ENCODE peak calls at places on chromosomes 5 and 9, in six cellular contexts. R is ovary, E is prostate gland, V is left ventricle myocardium inferior, C is MM.1S, U is fibroblast of lung. N is an unnamed sample. For H3K27me3, the result is how much of the 10 kb centered on the place peaks cover.

GRCh38 chr5:45385321-45386058 is 310.7 kb downstream of the HCN1 start:
- DNase-seq in R (no peak), E (no peak), V (no peak), C (no peak), U (peak), N (no peak)

GRCh38 chr5:35785601-35786085 is 71.0 kb upstream of the IL7R start:
- DNase-seq in R (no peak), E (no peak), V (no peak), C (no peak), U (no peak), N (no peak)

GRCh38 chr9:123326662-123327093 is 29.3 kb upstream of the CRB2 start:
- DNase-seq in R (no peak), E (no peak), V (no peak), C (peak), U (peak), N (peak)

GRCh38 chr9:137919649-137920101 is 42.1 kb downstream of the CACNA1B start:
- DNase-seq in R (no peak), E (no peak), V (no peak), C (no peak), U (no peak), N (no peak)

GRCh38 chr5:159764283-159764927 is 151.9 kb upstream of the ADRA1B start:
- DNase-seq in R (no peak), E (no peak), V (no peak), C (no peak), U (peak), N (no peak)

GRCh38 chr9:94853887-94854286 is 127.4 kb downstream of the AOPEP start:
- DNase-seq in R (no peak), E (no peak), V (no peak), C (no peak), U (no peak), N (no peak)

GRCh38 chr5:140134277-140134935 is 8.7 kb downstream of the IGIP start:
- DNase-seq in R (no peak), E (no peak), V (no peak), C (no peak), U (no peak), N (no peak)

GRCh38 chr9:3906437-3907213 is 380.8 kb upstream of the RFX3 start:
- DNase-seq in R (no peak), E (no peak), V (no peak), C (no peak), U (peak), N (no peak)

GRCh38 chr5:19241690-19242089 is 746.3 kb downstream of the CDH18 start:
- DNase-seq in R (no peak), E (no peak), V (no peak), C (no peak), U (no peak), N (no peak)

GRCh38 chr9:16029056-16029615 is 476.3 kb downstream of the CCDC171 start:
- DNase-seq in R (no peak), E (no peak), V (no peak), C (no peak), U (peak), N (no peak)

GRCh38 chr9:130499804-130500263 is 55.1 kb downstream of the ASS1 start:
- DNase-seq in R (no peak), E (peak), V (no peak), C (no peak), U (no peak), N (no peak)

GRCh38 chr5:157303667-157304327 is 37.9 kb downstream of the CYFIP2 start:
- DNase-seq in R (no peak), E (no peak), V (peak), C (no peak), U (no peak), N (no peak)

GRCh38 chr9:78745331-78745730 is 448.4 kb downstream of the PSAT1 start:
- DNase-seq in R (no peak), E (no peak), V (no peak), C (no peak), U (no peak), N (no peak)

GRCh38 chr9:136668983-136669790 is 6.5 kb downstream of the EGFL7 start:
- DNase-seq in R (no peak), E (no peak), V (no peak), C (no peak), U (no peak), N (no peak)

GRCh38 chr9:114177423-114178064 is 22.2 kb downstream of the COL27A1 start:
- DNase-seq in R (no peak), E (no peak), V (no peak), C (no peak), U (peak), N (no peak)

GRCh38 chr5:43432486-43433365 is 20.5 kb upstream of the CCL28 start:
- DNase-seq in R (no peak), E (peak), V (peak), C (no peak), U (peak), N (no peak)

GRCh38 chr9:91379461-91379860 is 17.7 kb upstream of the AUH start:
- DNase-seq in R (no peak), E (no peak), V (no peak), C (no peak), U (no peak), N (no peak)

GRCh38 chr5:1152771-1153282 is 41.0 kb upstream of the SLC12A7 start:
- DNase-seq in R (no peak), E (peak), V (no peak), C (no peak), U (no peak), N (no peak)

GRCh38 chr5:133202066-133202665 is 150.4 kb downstream of the HSPA4 start:
- DNase-seq in R (no peak), E (no peak), V (no peak), C (no peak), U (no peak), N (no peak)

GRCh38 chr9:136881691-136882108 is 4.6 kb upstream of the TRAF2 start:
- DNase-seq in R (no peak), E (no peak), V (no peak), C (peak), U (peak), N (peak)

GRCh38 chr5:78666041-78666444 is 17.5 kb upstream of the LHFPL2 start:
- DNase-seq in R (no peak), E (no peak), V (no peak), C (no peak), U (peak), N (no peak)

GRCh38 chr5:150659360-150660107 is 1.5 kb upstream of the MYOZ3 start:
- DNase-seq in R (peak), E (no peak), V (no peak), C (no peak), U (no peak), N (no peak)

GRCh38 chr5:34959323-34959722 is 30.0 kb downstream of the DNAJC21 start:
- DNase-seq in R (no peak), E (no peak), V (no peak), C (peak), U (peak), N (peak)

GRCh38 chr5:29822499-29822898 is 1371.0 kb upstream of the CDH6 start:
- DNase-seq in R (no peak), E (no peak), V (no peak), C (no peak), U (no peak), N (no peak)

GRCh38 chr5:15008476-15008875 is 136.9 kb upstream of the ANKH start:
- DNase-seq in R (peak), E (peak), V (peak), C (no peak), U (peak), N (no peak)

GRCh38 chr5:110769282-110769681 is 30.5 kb downstream of the SLC25A46 start:
- DNase-seq in R (no peak), E (no peak), V (no peak), C (no peak), U (peak), N (no peak)

GRCh38 chr9:91364005-91364404 is 2.3 kb upstream of the AUH start:
- DNase-seq in R (no peak), E (no peak), V (no peak), C (no peak), U (no peak), N (no peak)

GRCh38 chr5:113167985-113168384 is 191.4 kb downstream of the DCP2 start:
- DNase-seq in R (no peak), E (no peak), V (no peak), C (no peak), U (no peak), N (no peak)

GRCh38 chr9:91193658-91194391 is 167.9 kb downstream of the AUH start:
- DNase-seq in R (peak), E (peak), V (peak), C (peak), U (peak), N (peak)

GRCh38 chr5:180116077-180116375 is 44.5 kb upstream of the RNF130 start:
- DNase-seq in R (no peak), E (no peak), V (no peak), C (no peak), U (no peak), N (no peak)

GRCh38 chr9:89353989-89354388 is 35.7 kb downstream of the SECISBP2 start:
- DNase-seq in R (no peak), E (no peak), V (no peak), C (no peak), U (peak), N (no peak)

GRCh38 chr9:120402741-120403542 is 177.0 kb downstream of the CDK5RAP2 start:
- DNase-seq in R (no peak), E (no peak), V (no peak), C (no peak), U (peak), N (no peak)

GRCh38 chr5:138951091-138951985 is 76.2 kb upstream of the LRRTM2 start:
- DNase-seq in R (no peak), E (no peak), V (no peak), C (no peak), U (no peak), N (no peak)

GRCh38 chr5:125700380-125700856 is 722.8 kb upstream of the GRAMD2B start:
- DNase-seq in R (no peak), E (no peak), V (no peak), C (no peak), U (peak), N (no peak)

GRCh38 chr9:131481441-131482342 is 21.0 kb upstream of the POMT1 start:
- DNase-seq in R (no peak), E (peak), V (no peak), C (no peak), U (no peak), N (no peak)

DNA sequence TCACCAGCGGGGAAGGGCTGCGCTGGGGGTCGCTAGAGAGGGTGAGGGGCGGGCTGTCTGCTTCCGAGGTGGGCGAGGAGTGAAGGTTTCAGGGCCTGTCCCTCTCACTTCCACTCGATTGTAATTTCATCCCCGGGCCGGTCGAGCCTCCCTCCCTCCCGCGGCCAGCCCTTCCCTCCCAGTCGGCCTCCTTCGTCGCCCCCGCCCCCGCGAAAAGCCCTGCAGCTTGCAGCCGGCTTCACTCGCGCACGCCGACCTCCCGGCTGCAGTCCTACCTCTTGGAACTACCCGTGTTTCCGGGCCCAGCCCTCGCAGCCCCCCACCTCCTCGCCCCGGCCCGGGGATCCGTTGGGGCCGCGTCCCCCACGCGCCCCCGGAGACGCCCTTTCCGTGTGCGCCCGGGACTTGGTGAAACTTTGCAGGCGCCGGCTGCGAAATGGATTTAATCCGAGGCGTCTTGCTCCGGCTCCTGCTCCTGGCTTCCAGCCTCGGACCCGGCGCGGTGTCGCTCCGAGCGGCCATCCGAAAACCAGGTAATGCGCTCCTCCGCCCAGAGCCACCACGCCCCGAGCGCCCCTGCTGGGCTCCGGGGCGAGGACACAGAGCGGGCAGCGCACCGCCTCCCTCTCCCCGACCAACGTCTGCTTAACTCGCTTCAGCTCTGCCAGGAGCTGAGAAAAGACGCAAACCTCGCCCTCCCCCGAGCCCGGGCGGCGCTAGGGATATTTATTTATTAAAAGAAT is at the start of gene EGFLAM:
- DNase-seq in R (peak), E (no peak), V (peak), C (no peak), U (peak), N (peak)
- H3K27me3 ChIP-seq in R (under half), E (under half), V (half or more), C (under half), U (under half), N (under half)

DNA sequence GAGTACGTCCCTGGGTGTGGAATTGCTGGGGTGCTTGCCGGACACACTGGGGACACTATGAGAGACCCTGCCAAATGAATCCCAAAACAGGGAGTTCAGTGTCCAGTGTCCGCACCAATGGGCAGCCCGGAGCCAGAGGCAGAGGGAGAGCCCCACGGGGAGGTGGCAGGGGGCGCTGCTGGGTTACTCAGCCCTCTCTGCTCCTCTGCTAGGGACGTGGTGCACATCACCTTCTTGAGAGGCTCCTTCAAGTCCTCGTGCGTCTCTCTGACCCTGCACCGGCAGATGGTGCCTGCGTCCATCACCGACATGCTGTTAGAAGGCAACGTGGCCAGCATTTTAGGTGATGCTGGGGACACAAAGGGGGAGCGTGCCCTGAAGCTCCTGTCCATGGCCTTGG is 20.8 kb downstream of the STKLD1 start:
- DNase-seq in R (no peak), E (no peak), V (no peak), C (no peak), U (no peak), N (no peak)
- TF ChIP-seq CTCF in R (no peak), E (no peak), V (no peak), C (peak), U (peak), N (peak)

GRCh38 chr5:90558344-90559192 is at the start of gene ADGRV1:
- DNase-seq in R (peak), E (peak), V (peak), C (peak), U (peak), N (peak)

GRCh38 chr5:90555666-90556065 is 2.9 kb upstream of the ADGRV1 start:
- DNase-seq in R (no peak), E (no peak), V (no peak), C (no peak), U (no peak), N (no peak)

GRCh38 chr5:90557871-90558270 is 726 bp upstream of the ADGRV1 start:
- DNase-seq in R (no peak), E (no peak), V (no peak), C (peak), U (no peak), N (no peak)

GRCh38 chr5:90554358-90555006 is 4.1 kb upstream of the ADGRV1 start:
- DNase-seq in R (no peak), E (no peak), V (no peak), C (no peak), U (no peak), N (no peak)

GRCh38 chr5:90557391-90557790 is 1.2 kb upstream of the ADGRV1 start:
- DNase-seq in R (no peak), E (no peak), V (no peak), C (no peak), U (no peak), N (no peak)
- H3K27me3 ChIP-seq in R (under half), E (under half), V (half or more), C (under half), U (under half), N (under half)

GRCh38 chr5:121630402-121630801 is 221.3 kb upstream of the FTMT start:
- DNase-seq in R (no peak), E (no peak), V (no peak), C (no peak), U (peak), N (no peak)
- TF ChIP-seq CTCF in R (no peak), E (peak), V (peak), C (no peak), U (peak), N (no peak)

N was measured in GM06990.